ENCODE peak calls at places on chromosomes 7 and 10, in eight cellular contexts. Y, O, L, Z, E, J, V and D are unnamed samples.

GRCh38 chr10:44963772-44964633 is 4.4 kb downstream of the RASSF4 start:
- DNase-seq in Y (no peak), O (peak; percentile 67), L (no peak), Z (peak; percentile 90), E (no peak), J (peak; percentile 85), V (peak; percentile 95), D (peak; percentile 94)

GRCh38 chr7:94223375-94224084 is 171.2 kb upstream of the COL1A2 start:
- DNase-seq in Y (peak; percentile 69), O (peak; percentile 17), L (peak; percentile 34), Z (no peak), E (no peak), J (no peak), V (no peak), D (no peak)

GRCh38 chr10:62818426-62819011 is 2.4 kb upstream of the EGR2 start:
- DNase-seq in Y (no peak), O (peak; percentile 50), L (no peak), Z (no peak), E (peak; percentile 49), J (no peak), V (no peak), D (no peak)

GRCh38 chr10:43249151-43249961 is 17.5 kb downstream of the RASGEF1A start:
- DNase-seq in Y (no peak), O (no peak), L (no peak), Z (peak; percentile 14), E (peak; percentile 14), J (peak; percentile 58), V (no peak), D (peak; percentile 52)

GRCh38 chr7:6008668-6009611 is at the start of the genes AIMP2 and PMS2:
- DNase-seq in Y (peak; percentile 98), O (peak; percentile 97), L (peak; percentile 93), Z (peak; percentile 98), E (peak; percentile 98), J (peak; percentile 99), V (peak; percentile 100), D (peak; percentile 98)

GRCh38 chr10:124994573-124995473 is 52.9 kb downstream of the ZRANB1 start:
- DNase-seq in Y (no peak), O (no peak), L (no peak), Z (peak; percentile 15), E (peak; percentile 37), J (peak; percentile 69), V (no peak), D (no peak)

GRCh38 chr10:71429929-71430328 is 33.2 kb downstream of the CDH23 start:
- DNase-seq in Y (no peak), O (no peak), L (no peak), Z (no peak), E (no peak), J (no peak), V (no peak), D (no peak)

GRCh38 chr10:77836299-77836820 is 90.2 kb downstream of the DLG5 start:
- DNase-seq in Y (peak; percentile 22), O (peak; percentile 23), L (no peak), Z (peak; percentile 67), E (no peak), J (no peak), V (peak; percentile 56), D (no peak)

GRCh38 chr7:106987777-106988176 is 56.7 kb upstream of the PRKAR2B start:
- DNase-seq in Y (no peak), O (no peak), L (no peak), Z (no peak), E (no peak), J (no peak), V (no peak), D (no peak)

GRCh38 chr7:92496876-92497275 is 19.1 kb upstream of the ERVW-1 start:
- DNase-seq in Y (peak; percentile 62), O (no peak), L (no peak), Z (no peak), E (no peak), J (no peak), V (no peak), D (no peak)

GRCh38 chr7:24932815-24933214 is 47.2 kb downstream of the OSBPL3 start:
- DNase-seq in Y (no peak), O (no peak), L (no peak), Z (no peak), E (no peak), J (no peak), V (no peak), D (no peak)

GRCh38 chr7:121032645-121033460 is 44.3 kb downstream of the CPED1 start:
- DNase-seq in Y (peak; percentile 18), O (no peak), L (no peak), Z (no peak), E (no peak), J (no peak), V (no peak), D (no peak)

GRCh38 chr10:112213836-112214235 is 30.3 kb upstream of the GPAM start:
- DNase-seq in Y (no peak), O (no peak), L (no peak), Z (no peak), E (no peak), J (peak; percentile 22), V (no peak), D (no peak)

GRCh38 chr7:34928052-34928451 is 109.2 kb downstream of the DPY19L1 start:
- DNase-seq in Y (no peak), O (peak; percentile 56), L (no peak), Z (no peak), E (no peak), J (no peak), V (no peak), D (no peak)

GRCh38 chr7:102146122-102146521 is 140.5 kb upstream of the SH2B2 start:
- DNase-seq in Y (no peak), O (no peak), L (no peak), Z (peak; percentile 75), E (no peak), J (no peak), V (peak; percentile 98), D (no peak)

GRCh38 chr7:100091411-100092181 is 2.8 kb downstream of the COPS6 start:
- DNase-seq in Y (peak; percentile 37), O (no peak), L (no peak), Z (no peak), E (no peak), J (no peak), V (no peak), D (no peak)

GRCh38 chr7:87028636-87029035 is 30.8 kb downstream of the ELAPOR2 start:
- DNase-seq in Y (no peak), O (no peak), L (no peak), Z (no peak), E (no peak), J (no peak), V (no peak), D (no peak)

GRCh38 chr7:47576031-47576908 is 5.6 kb downstream of the TNS3 start:
- DNase-seq in Y (peak; percentile 68), O (no peak), L (no peak), Z (peak; percentile 78), E (peak; percentile 91), J (no peak), V (no peak), D (peak; percentile 87)

GRCh38 chr7:140506788-140507464 is 27.6 kb upstream of the MKRN1 start:
- DNase-seq in Y (peak; percentile 82), O (no peak), L (peak; percentile 74), Z (peak; percentile 61), E (peak; percentile 44), J (no peak), V (peak; percentile 50), D (no peak)

GRCh38 chr10:30151581-30152389 is 92.4 kb upstream of the JCAD start:
- DNase-seq in Y (peak; percentile 88), O (no peak), L (peak; percentile 56), Z (peak; percentile 22), E (no peak), J (peak; percentile 40), V (no peak), D (peak; percentile 70)
- TF ChIP-seq CTCF in Y (peak; percentile 14), O (no peak), L (no peak), Z (no peak), E (no peak), J (no peak), V (no peak), D (no peak)

GRCh38 chr10:5666324-5667220 is at the start of gene ASB13:
- DNase-seq in Y (peak; percentile 20), O (peak; percentile 52), L (no peak), Z (peak; percentile 81), E (peak; percentile 82), J (peak; percentile 81), V (peak; percentile 17), D (peak; percentile 84)
- TF ChIP-seq CTCF in Y (no peak), O (no peak), L (no peak), Z (peak; percentile 17), E (no peak), J (no peak), V (no peak), D (no peak)

GRCh38 chr10:76788093-76788811 is 849.4 kb downstream of the KCNMA1 start:
- DNase-seq in Y (no peak), O (no peak), L (no peak), Z (no peak), E (no peak), J (no peak), V (no peak), D (no peak)

GRCh38 chr10:76779163-76779820 is 858.3 kb downstream of the KCNMA1 start:
- DNase-seq in Y (peak; percentile 23), O (peak; percentile 12), L (no peak), Z (no peak), E (no peak), J (no peak), V (no peak), D (no peak)

GRCh38 chr10:76786673-76787072 is 850.9 kb downstream of the KCNMA1 start:
- DNase-seq in Y (no peak), O (no peak), L (no peak), Z (no peak), E (no peak), J (no peak), V (no peak), D (no peak)

GRCh38 chr10:76779821-76780281 is 857.8 kb downstream of the KCNMA1 start:
- DNase-seq in Y (no peak), O (no peak), L (no peak), Z (no peak), E (no peak), J (no peak), V (no peak), D (no peak)

DNA sequence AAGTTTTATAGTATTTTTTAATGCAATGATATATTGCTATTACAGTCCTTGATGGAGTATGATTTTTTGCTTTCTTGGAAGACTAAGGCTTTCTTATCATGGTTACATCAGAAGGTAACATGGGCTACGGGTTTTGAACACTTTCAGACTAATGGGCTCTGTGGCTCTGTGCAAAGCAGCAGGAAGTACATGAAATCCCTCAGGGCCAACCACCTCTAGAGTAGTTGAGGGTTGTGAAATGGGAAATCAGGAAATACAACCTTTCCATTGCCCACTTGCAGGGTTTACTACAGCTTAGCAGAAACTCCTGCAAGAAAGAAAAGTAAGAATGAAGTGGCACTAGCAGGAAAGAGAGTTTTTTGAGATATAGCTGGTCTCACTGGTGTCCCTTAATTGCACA is 853.5 kb downstream of the KCNMA1 start:
- DNase-seq in Y (no peak), O (no peak), L (no peak), Z (no peak), E (no peak), J (no peak), V (no peak), D (no peak)
- TF ChIP-seq CTCF in Y (no peak), O (no peak), L (no peak), Z (no peak), E (no peak), J (no peak), V (no peak), D (no peak)

DNA sequence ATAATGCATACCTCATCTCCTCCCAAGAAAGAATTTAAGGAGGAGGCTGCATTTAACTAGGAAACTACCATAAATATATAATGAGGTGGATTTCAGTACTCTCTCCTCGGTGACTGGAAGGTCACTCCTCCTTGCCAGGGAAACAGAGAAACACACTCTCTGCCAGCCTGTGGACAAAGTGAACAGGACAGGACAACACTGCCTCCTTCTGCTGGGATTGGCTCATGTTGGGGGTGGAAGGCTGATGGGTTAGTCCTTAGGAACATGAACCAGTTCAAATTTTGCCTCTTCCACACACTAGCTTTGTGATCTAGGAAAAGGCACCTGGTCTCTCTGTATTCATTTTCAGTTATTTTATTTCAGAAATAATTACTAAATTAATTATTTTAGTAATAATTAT is 50.6 kb upstream of the STEAP4 start:
- DNase-seq in Y (no peak), O (no peak), L (no peak), Z (peak; percentile 19), E (no peak), J (no peak), V (no peak), D (no peak)
- TF ChIP-seq CTCF in Y (no peak), O (no peak), L (no peak), Z (peak; percentile 52), E (no peak), J (peak; percentile 22), V (no peak), D (no peak)